ENCODE peak calls at places on chromosomes 11 and 22, in nine cellular contexts. N, O, H, S, L, R, V, Z and X are unnamed samples.

GRCh38 chr11:48036011-48036410 is 55.7 kb downstream of the PTPRJ start:
- DNase-seq in N (no peak), O (no peak), H (no peak), S (peak; percentile 30), L (no peak), R (no peak), V (no peak), Z (no peak), X (no peak)

GRCh38 chr22:49112661-49113626 is 714.7 kb downstream of the BRD1 start:
- DNase-seq in N (no peak), O (no peak), H (no peak), S (no peak), L (no peak), R (no peak), V (no peak), Z (no peak), X (no peak)

GRCh38 chr11:63573881-63574855 is 11.0 kb upstream of the PLAAT2 start:
- DNase-seq in N (peak; percentile 68), O (peak; percentile 89), H (no peak), S (no peak), L (peak; percentile 32), R (peak; percentile 55), V (no peak), Z (peak; percentile 46), X (no peak)

GRCh38 chr11:84384637-84385227 is 1098.6 kb upstream of the CCDC90B start:
- DNase-seq in N (peak; percentile 83), O (peak; percentile 77), H (no peak), S (no peak), L (peak; percentile 44), R (peak; percentile 27), V (no peak), Z (peak; percentile 72), X (peak; percentile 60)

GRCh38 chr11:116461789-116462188 is 311.0 kb downstream of the BUD13 start:
- DNase-seq in N (no peak), O (no peak), H (no peak), S (no peak), L (no peak), R (no peak), V (no peak), Z (no peak), X (no peak)

GRCh38 chr11:46275964-46276641 is 1.4 kb upstream of the CREB3L1 start:
- DNase-seq in N (no peak), O (no peak), H (no peak), S (no peak), L (no peak), R (no peak), V (no peak), Z (no peak), X (peak; percentile 93)

GRCh38 chr11:35632301-35632700 is 14.0 kb downstream of the FJX1 start:
- DNase-seq in N (no peak), O (no peak), H (no peak), S (no peak), L (no peak), R (no peak), V (no peak), Z (no peak), X (no peak)

GRCh38 chr11:128271401-128271800 is 316.0 kb downstream of the ETS1 start:
- DNase-seq in N (no peak), O (no peak), H (no peak), S (no peak), L (peak; percentile 42), R (no peak), V (no peak), Z (no peak), X (no peak)

GRCh38 chr11:73800407-73800806 is 12.7 kb downstream of the MRPL48 start:
- DNase-seq in N (no peak), O (no peak), H (no peak), S (no peak), L (no peak), R (no peak), V (no peak), Z (no peak), X (no peak)
- TF ChIP-seq POLR2A in N (no peak), O (no peak), H (no peak), S (no peak), L (no peak), R (no peak), V (no peak), Z (no peak), X (no peak)

GRCh38 chr11:65391007-65391406 is 4.6 kb downstream of the FRMD8 start:
- DNase-seq in N (peak; percentile 52), O (no peak), H (no peak), S (no peak), L (peak; percentile 32), R (no peak), V (no peak), Z (no peak), X (no peak)
- TF ChIP-seq CTCF in N (no peak), O (no peak), H (no peak), S (no peak), L (peak; percentile 7), R (no peak), V (no peak), Z (no peak), X (no peak)

DNA sequence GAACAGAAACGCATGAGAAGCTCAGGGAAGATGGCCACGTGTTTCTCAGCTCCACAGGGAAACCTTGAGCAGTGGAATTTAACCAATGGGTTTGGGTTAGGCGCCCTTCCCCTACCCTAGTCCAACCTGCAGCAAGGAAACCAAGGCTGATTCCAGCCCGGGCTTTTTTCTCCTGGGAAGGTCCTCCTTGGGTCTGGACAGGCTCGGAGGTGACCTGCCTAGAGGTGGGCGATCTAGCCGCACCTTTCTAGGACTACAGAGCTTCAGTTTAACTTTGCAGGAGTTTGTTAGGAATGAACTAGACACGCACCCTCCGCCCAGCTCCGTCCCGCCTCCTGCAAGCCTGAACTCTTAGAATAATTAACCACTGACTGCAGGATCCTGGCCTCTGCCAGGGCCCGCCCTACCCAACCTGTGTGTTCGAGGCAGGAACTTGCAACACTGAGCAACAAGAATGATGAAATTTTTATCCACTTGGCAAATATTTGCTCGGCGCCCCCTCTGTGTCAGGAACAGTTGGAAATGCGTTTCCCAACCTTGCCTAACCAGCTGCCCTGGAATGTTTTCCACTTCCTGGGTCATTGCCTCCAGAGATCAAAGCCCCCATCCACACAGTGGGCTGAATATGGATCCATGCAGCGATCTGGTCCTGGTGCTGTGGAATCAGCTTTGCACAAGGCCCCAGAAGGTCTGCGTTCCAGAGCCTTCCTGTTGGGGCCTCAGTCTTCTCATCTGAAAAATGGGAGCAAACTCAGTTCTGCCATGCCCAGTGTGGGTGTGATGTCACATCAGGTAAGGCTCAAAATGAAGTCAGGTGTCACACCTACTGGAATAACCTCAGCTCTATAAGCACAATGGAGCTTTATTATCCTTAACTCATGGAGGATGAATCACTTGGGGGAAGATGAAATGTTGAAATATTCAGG is 13.3 kb downstream of the MPST start:
- DNase-seq in N (no peak), O (peak; percentile 88), H (no peak), S (no peak), L (no peak), R (no peak), V (no peak), Z (peak; percentile 22), X (peak; percentile 94)
- H3K27ac ChIP-seq in N (no peak overlapping the region), O (peak overlapping the region; percentile 51), H (peak overlapping the region; percentile 22), S (no peak overlapping the region), L (no peak overlapping the region), R (no peak overlapping the region), V (no peak overlapping the region), Z (no peak overlapping the region), X (peak overlapping the region; percentile 86)

GRCh38 chr11:22193348-22194051 is 615 bp downstream of the ANO5 start:
- DNase-seq in N (peak; percentile 35), O (peak; percentile 47), H (peak; percentile 43), S (peak; percentile 73), L (peak; percentile 3), R (peak; percentile 8), V (no peak), Z (no peak), X (peak; percentile 25)
- TF ChIP-seq POLR2A in N (no peak), O (no peak), H (no peak), S (no peak), L (no peak), R (no peak), V (no peak), Z (no peak), X (no peak)

GRCh38 chr11:10481567-10482349 is 26.7 kb downstream of the AMPD3 start:
- DNase-seq in N (no peak), O (peak; percentile 32), H (peak; percentile 22), S (no peak), L (no peak), R (no peak), V (no peak), Z (no peak), X (no peak)
- TF ChIP-seq CTCF in N (no peak), O (no peak), H (no peak), S (no peak), L (no peak), R (no peak), V (no peak), Z (no peak), X (no peak)

GRCh38 chr11:34091825-34092224 is 13.6 kb upstream of the NAT10 start:
- DNase-seq in N (no peak), O (no peak), H (no peak), S (no peak), L (no peak), R (no peak), V (no peak), Z (no peak), X (no peak)

GRCh38 chr11:34084637-34085036 is 20.8 kb upstream of the NAT10 start:
- DNase-seq in N (no peak), O (no peak), H (no peak), S (no peak), L (no peak), R (no peak), V (no peak), Z (no peak), X (no peak)

DNA sequence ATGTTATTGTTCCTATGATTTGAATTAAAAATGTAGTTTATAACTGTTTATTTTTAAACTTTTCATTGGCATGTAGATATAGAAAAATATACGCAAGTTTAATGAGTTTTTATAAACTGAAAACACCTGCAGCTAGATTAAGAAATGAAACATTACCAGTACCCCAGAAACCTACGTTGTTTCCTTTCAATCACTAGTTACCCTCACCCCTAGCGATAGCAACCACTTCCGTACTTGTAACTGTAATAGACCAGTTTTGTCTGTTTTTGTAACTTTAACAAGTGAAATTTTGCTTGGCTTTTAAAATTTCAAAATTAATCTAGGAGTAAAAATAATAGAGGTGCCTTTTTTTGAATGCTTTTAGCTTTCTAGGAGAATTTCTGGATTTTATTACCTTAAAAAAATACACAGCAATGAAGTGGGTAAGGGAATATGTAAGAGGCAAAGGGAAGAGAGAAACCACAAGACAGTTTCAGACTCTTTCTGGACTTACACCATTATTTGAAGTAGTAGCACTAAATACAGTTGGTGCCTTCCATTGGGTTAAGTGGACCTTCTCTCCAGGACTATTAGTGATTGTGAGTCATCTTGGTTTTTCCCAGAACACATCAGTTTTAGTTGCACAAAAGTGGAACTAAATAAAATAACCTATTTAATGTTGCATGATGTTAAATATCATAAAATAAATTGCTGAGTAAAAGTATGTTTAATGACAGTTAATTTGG is 18.7 kb upstream of the NAT10 start:
- DNase-seq in N (no peak), O (no peak), H (no peak), S (no peak), L (no peak), R (no peak), V (no peak), Z (no peak), X (no peak)
- H3K27ac ChIP-seq in N (no peak overlapping the region), O (no peak overlapping the region), H (no peak overlapping the region), S (peak overlapping the region; percentile 26), L (no peak overlapping the region), R (no peak overlapping the region), V (no peak overlapping the region), Z (no peak overlapping the region), X (no peak overlapping the region)

DNA sequence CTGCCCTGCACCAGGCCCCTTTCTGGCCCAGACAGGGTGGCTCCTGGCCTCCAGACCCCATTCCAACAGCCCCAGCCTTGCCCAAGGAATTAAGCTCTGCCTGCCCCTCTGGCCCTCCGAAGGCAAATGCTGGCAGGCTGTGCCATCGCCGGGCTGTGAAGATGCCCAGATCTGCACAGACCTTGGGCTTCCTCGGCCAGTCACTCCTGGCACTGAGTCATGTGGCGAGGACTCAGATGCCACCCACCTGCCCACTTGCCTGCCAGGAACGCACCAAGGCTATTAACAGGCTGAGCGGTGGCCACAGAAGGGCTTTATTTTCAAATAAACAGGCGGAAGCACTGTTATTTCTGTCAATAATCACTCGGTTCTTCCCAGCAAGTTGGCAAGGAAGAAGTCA is 50.3 kb upstream of the TTLL12 start:
- DNase-seq in N (peak; percentile 48), O (no peak), H (no peak), S (no peak), L (no peak), R (no peak), V (no peak), Z (no peak), X (peak; percentile 46)
- TF ChIP-seq POLR2A in N (no peak), O (no peak), H (no peak), S (no peak), L (no peak), R (no peak), V (no peak), Z (no peak), X (no peak)